ENCODE peak calls at places on chromosome 1, in five cellular contexts. P, J, T, B and I are unnamed samples.

GRCh38 chr1:41420351-41420750 is 59.1 kb downstream of the FOXO6 start:
- DNase-seq in P (no peak), J (no peak), T (no peak), B (no peak), I (no peak)

GRCh38 chr1:150516050-150516591 is 569 bp downstream of the FALEC start:
- DNase-seq in P (no peak), J (peak), T (no peak), B (no peak), I (no peak)

GRCh38 chr1:109792056-109792831 is 28.5 kb upstream of the EPS8L3 start:
- DNase-seq in P (peak), J (peak), T (peak), B (peak), I (no peak)

GRCh38 chr1:168469690-168470089 is 74.1 kb downstream of the XCL2 start:
- DNase-seq in P (no peak), J (no peak), T (no peak), B (peak), I (no peak)

GRCh38 chr1:61887076-61887867 is 145.0 kb downstream of the PATJ start:
- DNase-seq in P (no peak), J (no peak), T (no peak), B (no peak), I (no peak)

GRCh38 chr1:41710980-41711379 is 207.7 kb downstream of the HIVEP3 start:
- DNase-seq in P (no peak), J (no peak), T (no peak), B (no peak), I (peak)

GRCh38 chr1:120179420-120180348 is 3.4 kb upstream of the SEC22B start:
- DNase-seq in P (no peak), J (peak), T (no peak), B (no peak), I (peak)

GRCh38 chr1:203769505-203770343 is 4.7 kb downstream of the LAX1 start:
- DNase-seq in P (peak), J (peak), T (peak), B (peak), I (no peak)

GRCh38 chr1:68232354-68233148 is at the start of gene WLS:
- DNase-seq in P (peak), J (peak), T (peak), B (peak), I (no peak)

GRCh38 chr1:20371411-20371810 is 80.7 kb downstream of the VWA5B1 start:
- DNase-seq in P (no peak), J (peak), T (peak), B (no peak), I (no peak)

GRCh38 chr1:177307771-177308170 is 137.0 kb downstream of the BRINP2 start:
- DNase-seq in P (no peak), J (no peak), T (no peak), B (no peak), I (no peak)

GRCh38 chr1:217911908-217912307 is 280.8 kb downstream of the SPATA17 start:
- DNase-seq in P (no peak), J (no peak), T (no peak), B (no peak), I (no peak)

GRCh38 chr1:178954937-178955336 is 70.8 kb upstream of the FAM20B start:
- DNase-seq in P (no peak), J (no peak), T (no peak), B (no peak), I (no peak)

GRCh38 chr1:147541672-147542548 is 609 bp downstream of the BCL9 start:
- DNase-seq in P (peak), J (peak), T (peak), B (peak), I (peak)

GRCh38 chr1:218274551-218274950 is 10.5 kb upstream of the RRP15 start:
- DNase-seq in P (no peak), J (no peak), T (no peak), B (no peak), I (no peak)

GRCh38 chr1:115239148-115239820 is 98.8 kb downstream of the NGF start:
- DNase-seq in P (no peak), J (no peak), T (no peak), B (no peak), I (no peak)

GRCh38 chr1:55065649-55066048 is 26.3 kb downstream of the PCSK9 start:
- DNase-seq in P (no peak), J (no peak), T (no peak), B (no peak), I (no peak)

GRCh38 chr1:91784616-91785015 is 101.3 kb downstream of the TGFBR3 start:
- DNase-seq in P (no peak), J (no peak), T (no peak), B (no peak), I (no peak)

GRCh38 chr1:211319892-211320291 is 6.7 kb upstream of the TRAF5 start:
- DNase-seq in P (no peak), J (no peak), T (no peak), B (no peak), I (no peak)

GRCh38 chr1:229557913-229558414 is 543 bp downstream of the ABCB10 start:
- DNase-seq in P (peak), J (peak), T (peak), B (peak), I (peak)

GRCh38 chr1:33094971-33095604 is 14.1 kb downstream of the AZIN2 start:
- DNase-seq in P (no peak), J (peak), T (peak), B (no peak), I (no peak)

GRCh38 chr1:160746870-160747500 is 7.9 kb downstream of the SLAMF7 start:
- DNase-seq in P (no peak), J (no peak), T (no peak), B (no peak), I (no peak)

GRCh38 chr1:79264975-79265818 is 258.7 kb upstream of the ADGRL4 start:
- DNase-seq in P (no peak), J (no peak), T (no peak), B (no peak), I (no peak)

GRCh38 chr1:25343872-25344271 is 5.7 kb downstream of the TMEM50A start:
- DNase-seq in P (no peak), J (no peak), T (no peak), B (no peak), I (no peak)

GRCh38 chr1:23013657-23014056 is 2.0 kb downstream of the TEX46 start:
- DNase-seq in P (no peak), J (peak), T (no peak), B (no peak), I (no peak)

GRCh38 chr1:55150880-55151582 is 64.1 kb downstream of the USP24 start:
- DNase-seq in P (no peak), J (no peak), T (no peak), B (no peak), I (no peak)

GRCh38 chr1:111818081-111818480 is 62.4 kb downstream of the DDX20 start:
- DNase-seq in P (no peak), J (no peak), T (no peak), B (no peak), I (no peak)

GRCh38 chr1:10789392-10790154 is 6.9 kb downstream of the CASZ1 start:
- DNase-seq in P (no peak), J (peak), T (no peak), B (no peak), I (no peak)

GRCh38 chr1:232865118-232865931 is 60.1 kb downstream of the MAP10 start:
- DNase-seq in P (no peak), J (no peak), T (no peak), B (no peak), I (no peak)

GRCh38 chr1:15592285-15592684 is 7.4 kb upstream of the AGMAT start:
- DNase-seq in P (no peak), J (no peak), T (no peak), B (no peak), I (no peak)

GRCh38 chr1:93876284-93876683 is 2.7 kb downstream of the DNTTIP2 start:
- DNase-seq in P (no peak), J (no peak), T (no peak), B (no peak), I (no peak)

GRCh38 chr1:21552715-21553114 is 43.5 kb downstream of the ALPL start:
- DNase-seq in P (no peak), J (no peak), T (no peak), B (no peak), I (no peak)

GRCh38 chr1:178606839-178607238 is 93.9 kb downstream of the TEX35 start:
- DNase-seq in P (no peak), J (no peak), T (no peak), B (no peak), I (no peak)

GRCh38 chr1:2991753-2992495 is 29.3 kb upstream of the ACTRT2 start:
- DNase-seq in P (no peak), J (no peak), T (no peak), B (peak), I (no peak)

GRCh38 chr1:60903591-60903990 is 178.8 kb upstream of the NFIA start:
- DNase-seq in P (no peak), J (peak), T (no peak), B (no peak), I (no peak)

GRCh38 chr1:55670331-55671082 is 455.3 kb upstream of the USP24 start:
- DNase-seq in P (no peak), J (peak), T (no peak), B (no peak), I (no peak)

GRCh38 chr1:118118469-118118868 is 66.6 kb downstream of the SPAG17 start:
- DNase-seq in P (peak), J (no peak), T (no peak), B (peak), I (no peak)

GRCh38 chr1:232630047-232630893 is at the start of gene SIPA1L2:
- DNase-seq in P (peak), J (peak), T (peak), B (peak), I (peak)

GRCh38 chr1:39214021-39214713 is 9.7 kb downstream of the MACF1 start:
- DNase-seq in P (peak), J (no peak), T (no peak), B (peak), I (no peak)

DNA sequence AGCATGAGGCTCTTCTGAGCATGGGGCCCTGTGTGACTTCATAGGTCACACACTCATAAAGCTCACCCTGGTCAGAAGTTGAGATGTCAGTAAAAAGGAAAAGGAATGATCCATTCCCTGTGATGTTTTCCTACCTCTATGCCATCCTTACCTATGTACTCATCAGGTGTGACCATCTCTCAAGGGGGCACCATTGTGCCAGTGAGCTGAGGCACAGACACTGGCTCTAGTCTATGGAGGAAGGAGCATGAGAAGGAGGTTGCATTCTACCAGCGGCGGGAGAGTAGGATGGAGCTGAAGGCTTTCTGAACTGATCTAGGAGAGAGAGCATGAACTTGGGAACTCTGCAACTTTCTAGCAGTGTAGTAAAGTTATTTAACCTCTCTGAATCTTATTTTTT is 65.8 kb upstream of the RGL1 start:
- DNase-seq in P (no peak), J (no peak), T (no peak), B (no peak), I (no peak)
- TF ChIP-seq CTCF in P (no peak), J (no peak), T (no peak), B (no peak), I (no peak)

DNA sequence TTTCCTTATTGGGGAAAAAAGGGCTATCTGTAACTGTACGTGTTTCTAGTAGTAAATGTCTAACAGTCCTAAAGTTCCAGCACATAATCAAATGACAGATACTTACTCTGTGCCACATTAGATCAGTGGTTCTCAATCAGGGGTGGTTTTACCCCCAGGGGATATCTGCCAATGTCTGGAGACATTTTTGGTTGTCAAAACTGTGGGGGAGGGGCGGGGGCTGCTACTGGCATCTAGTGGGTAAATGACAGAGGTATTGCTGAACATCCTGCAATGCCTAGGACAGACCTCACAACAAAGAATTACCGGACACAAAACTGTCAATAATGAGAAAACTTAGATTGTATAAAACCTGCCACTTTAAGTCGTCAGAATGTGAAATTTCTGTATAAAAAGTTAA is 33.4 kb upstream of the PTPRC start:
- DNase-seq in P (no peak), J (peak), T (no peak), B (no peak), I (no peak)
- TF ChIP-seq CTCF in P (no peak), J (no peak), T (no peak), B (no peak), I (no peak)

DNA sequence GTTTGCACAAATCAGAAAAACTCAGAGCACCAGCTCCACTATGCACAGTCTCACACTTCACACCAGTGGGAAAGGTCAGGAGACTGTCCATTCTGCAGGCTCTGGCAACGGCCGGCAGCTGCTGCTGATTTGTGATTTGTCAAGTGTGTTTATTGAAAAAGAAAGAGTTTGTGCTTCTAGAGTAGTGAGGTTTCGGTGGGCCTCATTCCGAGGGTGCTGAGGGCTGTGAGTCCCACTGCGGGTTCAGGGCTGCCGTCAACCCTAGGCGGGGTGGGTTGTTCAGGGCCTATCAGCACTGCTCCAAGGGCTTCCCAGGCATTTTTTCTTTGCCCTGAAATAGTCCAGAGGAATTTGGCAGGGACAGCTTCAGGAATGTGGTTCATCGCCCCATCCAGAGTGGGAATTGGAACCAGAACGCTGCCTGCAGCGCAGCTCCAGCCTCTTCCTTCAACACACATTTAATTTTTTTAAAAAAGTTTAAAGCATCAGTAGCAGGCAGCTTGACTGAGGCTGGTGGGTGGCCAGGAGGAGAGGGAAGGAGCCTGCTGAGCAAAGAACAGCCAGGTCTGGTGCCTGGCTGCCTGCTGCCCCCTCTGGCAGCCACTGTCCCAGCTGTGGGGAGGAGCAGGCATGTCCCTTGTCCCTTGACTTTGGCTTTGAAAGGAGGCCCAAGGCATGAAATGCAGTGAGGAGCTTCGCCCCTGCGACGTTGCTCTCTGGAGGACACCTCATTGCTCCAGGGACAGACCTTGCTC is 19.7 kb downstream of the STUM start:
- DNase-seq in P (no peak), J (peak), T (peak), B (no peak), I (no peak)
- TF ChIP-seq CTCF in P (peak), J (peak), T (no peak), B (no peak), I (no peak)

GRCh38 chr1:214946615-214947014 is 135.9 kb upstream of the KCNK2 start:
- DNase-seq in P (no peak), J (no peak), T (no peak), B (no peak), I (no peak)

GRCh38 chr1:214939180-214939579 is 143.4 kb upstream of the KCNK2 start:
- DNase-seq in P (no peak), J (no peak), T (no peak), B (no peak), I (no peak)

GRCh38 chr1:214941061-214941460 is 141.5 kb upstream of the KCNK2 start:
- DNase-seq in P (no peak), J (no peak), T (no peak), B (no peak), I (no peak)

DNA sequence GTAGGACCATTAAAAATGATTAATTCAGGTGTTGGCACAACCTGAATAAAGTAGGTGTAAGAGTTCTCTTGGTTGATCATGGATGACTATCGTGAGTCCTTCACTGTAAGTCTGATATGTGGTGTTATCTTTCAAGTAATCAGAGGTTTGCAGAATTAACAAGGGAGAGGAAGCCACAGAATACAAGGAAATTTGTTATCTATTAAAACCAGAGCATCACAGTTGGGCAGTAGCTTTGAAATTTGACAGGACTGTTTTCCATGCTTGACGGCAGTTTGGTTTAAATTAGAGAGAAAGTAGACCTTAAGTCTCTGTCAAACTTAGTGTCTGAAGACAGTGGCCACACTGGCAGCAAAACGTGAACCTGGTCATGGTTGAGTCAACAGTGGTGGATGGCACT is 139.5 kb upstream of the KCNK2 start:
- DNase-seq in P (no peak), J (no peak), T (no peak), B (no peak), I (no peak)
- TF ChIP-seq CTCF in P (no peak), J (no peak), T (no peak), B (no peak), I (no peak)